ENCODE peak calls at places on chromosomes 3 and 15, in ten cellular contexts. M is colonic mucosa; R is fibroblast of villous mesenchyme; I is osteocyte; H is glutamatergic neuron; P is ovary; A is coronary artery; E is prostate gland; J is GM12878; T is CD4-positive, alpha-beta T cell. D is an unnamed sample.

GRCh38 chr3:148079370-148079769 is 618.3 kb upstream of the AGTR1 start:
- DNase-seq in T (no peak), R (no peak), A (no peak), H (peak), I (no peak), M (no peak), P (no peak), J (no peak), E (peak), D (no peak)

GRCh38 chr3:113211370-113212154 is at the start of gene BOC:
- DNase-seq in T (no peak), P (peak), J (no peak), I (no peak), H (peak), R (peak), M (peak), E (peak), A (no peak), D (peak)

GRCh38 chr15:57160823-57161560 is 215.3 kb upstream of the CGNL1 start:
- DNase-seq in A (no peak), M (no peak), I (no peak), E (no peak), R (peak), J (no peak), P (no peak), H (no peak), T (no peak), D (no peak)

GRCh38 chr3:128009952-128010846 is 42.0 kb upstream of the SEC61A1 start:
- DNase-seq in M (no peak), J (no peak), I (no peak), A (no peak), R (peak), E (no peak), T (no peak), H (no peak), P (no peak), D (no peak)

GRCh38 chr3:115512565-115513410 is 110.5 kb upstream of the GAP43 start:
- DNase-seq in J (no peak), P (no peak), E (no peak), A (no peak), T (no peak), R (peak), M (no peak), H (peak), I (no peak), D (peak)

GRCh38 chr3:176926688-176927087 is 270.6 kb downstream of the TBL1XR1 start:
- DNase-seq in P (no peak), A (no peak), M (no peak), T (no peak), J (no peak), E (no peak), H (no peak), R (no peak), I (no peak), D (no peak)

GRCh38 chr3:196202516-196202970 is 8.7 kb downstream of the ZDHHC19 start:
- DNase-seq in R (peak), I (no peak), T (no peak), H (no peak), P (peak), A (no peak), J (no peak), M (no peak), E (no peak), D (peak)

GRCh38 chr15:100096700-100097099 is 245.1 kb downstream of the ADAMTS17 start:
- DNase-seq in M (no peak), E (no peak), J (no peak), H (no peak), T (no peak), R (no peak), I (peak), A (peak), P (no peak), D (no peak)

GRCh38 chr15:52463638-52464037 is 65.0 kb downstream of the MYO5A start:
- DNase-seq in A (no peak), E (no peak), M (no peak), J (no peak), H (no peak), T (no peak), R (no peak), I (no peak), P (no peak), D (no peak)
- TF ChIP-seq CTCF in A (no peak), E (no peak), M (no peak), J (no peak), H (no peak), T (peak), R (no peak), I (peak), P (no peak), D (no peak)

DNA sequence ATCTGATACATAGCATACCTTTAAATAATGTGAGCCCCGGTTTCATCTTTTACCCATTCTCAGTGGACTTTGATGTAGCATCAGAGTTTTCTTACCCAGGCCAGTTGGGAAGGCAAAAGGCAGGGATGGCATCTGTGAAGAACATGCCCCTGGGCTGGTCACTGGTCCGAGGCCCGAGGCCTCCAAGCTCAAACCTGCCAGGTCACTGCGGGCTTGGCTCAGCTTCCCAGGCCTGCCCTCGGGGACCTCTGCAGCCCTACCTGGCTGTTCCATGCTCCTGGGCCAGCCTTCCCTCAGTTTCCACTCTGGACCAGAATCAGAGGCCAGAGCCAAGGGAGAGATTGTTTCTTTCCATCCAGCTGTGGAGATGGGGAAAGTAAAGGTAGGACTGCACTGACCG is 26.9 kb downstream of the NR1I2 start:
- DNase-seq in H (no peak), I (no peak), M (no peak), T (no peak), A (no peak), J (no peak), E (no peak), R (no peak), P (no peak), D (peak)
- TF ChIP-seq CTCF in H (no peak), I (no peak), M (no peak), T (no peak), A (no peak), J (no peak), E (no peak), R (no peak), P (no peak), D (no peak)

GRCh38 chr3:173993299-173993698 is 595.8 kb downstream of the NLGN1 start:
- DNase-seq in J (no peak), T (no peak), A (no peak), R (peak), M (no peak), I (no peak), E (no peak), P (no peak), H (no peak), D (no peak)
- TF ChIP-seq CTCF in J (peak), T (no peak), A (no peak), R (peak), M (no peak), I (peak), E (peak), P (no peak), H (peak), D (no peak)

DNA sequence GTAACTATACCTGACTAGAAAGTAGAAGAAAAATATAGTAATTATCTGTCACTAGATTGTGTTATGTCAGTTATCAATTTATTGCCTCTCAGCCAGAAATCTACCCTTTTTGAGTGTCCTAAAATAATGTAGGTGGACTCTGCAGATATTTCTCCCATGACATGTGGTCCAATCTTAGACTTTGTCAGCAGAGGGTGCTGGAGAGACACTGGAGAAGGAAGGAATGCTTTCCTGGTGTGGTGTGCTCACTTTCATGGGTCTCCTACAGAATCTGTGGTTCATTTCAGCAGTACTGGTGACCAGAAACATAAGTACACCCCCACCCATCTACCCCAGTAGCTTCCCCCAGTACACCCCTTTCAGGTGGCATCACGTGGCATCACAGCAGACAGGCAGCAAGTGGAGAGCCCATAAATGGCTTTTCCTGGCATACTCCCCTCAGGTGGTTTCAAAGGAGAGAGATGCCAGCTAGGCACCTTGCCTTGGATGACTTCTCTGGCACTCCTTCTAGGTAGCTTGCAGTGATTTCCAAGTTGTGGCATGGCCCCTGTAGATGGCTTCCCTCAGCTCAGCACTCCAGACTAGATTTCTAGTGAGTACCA is 114.7 kb downstream of the GADL1 start:
- DNase-seq in I (no peak), J (no peak), T (no peak), M (peak), H (peak), E (no peak), A (no peak), R (peak), P (no peak), D (no peak)
- TF ChIP-seq CTCF in I (peak), J (peak), T (no peak), M (peak), H (peak), E (peak), A (no peak), R (peak), P (no peak), D (no peak)

D was measured in kidney.